ENCODE peak calls at places on chromosomes 2 and 18, in nine cellular contexts. One of them, this sample, is unnamed. For H3K36me3, the result is how much of the 10 kb centered on the place peaks cover.

GRCh38 chr2:101718993-101719571 is 21.6 kb downstream of the MAP4K4 start:
- DNase-seq in breast epithelium: no peak
- DNase-seq in thyroid gland: no peak
- DNase-seq in Peyer's patch: no peak
- DNase-seq in mucosa of descending colon: no peak
- DNase-seq in upper lobe of right lung: no peak
- DNase-seq in pancreas: no peak
- DNase-seq in heart right ventricle: no peak
- DNase-seq in neural progenitor cell: no peak
- DNase-seq in this sample: no peak

GRCh38 chr2:217366996-217367395 is 507.1 kb upstream of the TNP1 start:
- DNase-seq in Peyer's patch: no peak
- DNase-seq in upper lobe of right lung: no peak
- DNase-seq in heart right ventricle: no peak
- DNase-seq in neural progenitor cell: no peak
- DNase-seq in thyroid gland: no peak
- DNase-seq in mucosa of descending colon: no peak
- DNase-seq in pancreas: no peak
- DNase-seq in breast epithelium: no peak
- DNase-seq in this sample: no peak

GRCh38 chr2:232634319-232635150 is 1.1 kb downstream of the EFHD1 start:
- DNase-seq in thyroid gland: peak
- DNase-seq in neural progenitor cell: peak
- DNase-seq in Peyer's patch: no peak
- DNase-seq in breast epithelium: no peak
- DNase-seq in pancreas: peak
- DNase-seq in mucosa of descending colon: no peak
- DNase-seq in upper lobe of right lung: no peak
- DNase-seq in heart right ventricle: peak
- DNase-seq in this sample: peak

GRCh38 chr2:62478093-62478580 is 27.9 kb downstream of the TMEM17 start:
- DNase-seq in upper lobe of right lung: no peak
- DNase-seq in pancreas: no peak
- DNase-seq in heart right ventricle: no peak
- DNase-seq in thyroid gland: peak
- DNase-seq in neural progenitor cell: no peak
- DNase-seq in mucosa of descending colon: no peak
- DNase-seq in Peyer's patch: no peak
- DNase-seq in breast epithelium: no peak
- DNase-seq in this sample: no peak

GRCh38 chr2:120203341-120204021 is 19.7 kb downstream of the TMEM185B start:
- DNase-seq in Peyer's patch: no peak
- DNase-seq in mucosa of descending colon: no peak
- DNase-seq in thyroid gland: peak
- DNase-seq in breast epithelium: no peak
- DNase-seq in neural progenitor cell: no peak
- DNase-seq in upper lobe of right lung: peak
- DNase-seq in heart right ventricle: no peak
- DNase-seq in pancreas: no peak
- DNase-seq in this sample: no peak

GRCh38 chr2:69083126-69083733 is 70.3 kb downstream of the ANTXR1 start:
- DNase-seq in thyroid gland: no peak
- DNase-seq in heart right ventricle: no peak
- DNase-seq in upper lobe of right lung: no peak
- DNase-seq in breast epithelium: no peak
- DNase-seq in mucosa of descending colon: no peak
- DNase-seq in pancreas: no peak
- DNase-seq in Peyer's patch: no peak
- DNase-seq in neural progenitor cell: no peak
- DNase-seq in this sample: no peak

GRCh38 chr2:209473930-209474419 is 50.1 kb downstream of the MAP2 start:
- DNase-seq in neural progenitor cell: no peak
- DNase-seq in thyroid gland: peak
- DNase-seq in heart right ventricle: no peak
- DNase-seq in breast epithelium: no peak
- DNase-seq in mucosa of descending colon: no peak
- DNase-seq in pancreas: no peak
- DNase-seq in Peyer's patch: no peak
- DNase-seq in upper lobe of right lung: no peak
- DNase-seq in this sample: no peak

GRCh38 chr18:24016643-24017042 is 2.1 kb downstream of the TTC39C start:
- DNase-seq in Peyer's patch: no peak
- DNase-seq in neural progenitor cell: no peak
- DNase-seq in breast epithelium: no peak
- DNase-seq in heart right ventricle: no peak
- DNase-seq in pancreas: no peak
- DNase-seq in mucosa of descending colon: no peak
- DNase-seq in upper lobe of right lung: no peak
- DNase-seq in thyroid gland: no peak
- DNase-seq in this sample: no peak

GRCh38 chr2:230312638-230313037 is 14.4 kb upstream of the SP140L start:
- DNase-seq in Peyer's patch: no peak
- DNase-seq in thyroid gland: no peak
- DNase-seq in breast epithelium: no peak
- DNase-seq in heart right ventricle: no peak
- DNase-seq in mucosa of descending colon: no peak
- DNase-seq in neural progenitor cell: peak
- DNase-seq in pancreas: no peak
- DNase-seq in upper lobe of right lung: no peak
- DNase-seq in this sample: no peak

GRCh38 chr18:45650321-45650720 is 35.0 kb downstream of the SLC14A2 start:
- DNase-seq in Peyer's patch: no peak
- DNase-seq in breast epithelium: no peak
- DNase-seq in upper lobe of right lung: no peak
- DNase-seq in pancreas: no peak
- DNase-seq in mucosa of descending colon: no peak
- DNase-seq in heart right ventricle: no peak
- DNase-seq in neural progenitor cell: no peak
- DNase-seq in thyroid gland: no peak
- DNase-seq in this sample: no peak

GRCh38 chr2:27683390-27684071 is 19.8 kb downstream of the SLC4A1AP start:
- DNase-seq in pancreas: peak
- DNase-seq in heart right ventricle: peak
- DNase-seq in breast epithelium: peak
- DNase-seq in thyroid gland: peak
- DNase-seq in upper lobe of right lung: no peak
- DNase-seq in neural progenitor cell: peak
- DNase-seq in mucosa of descending colon: no peak
- DNase-seq in Peyer's patch: peak
- DNase-seq in this sample: peak

GRCh38 chr2:27685577-27685976 is 21.9 kb downstream of the SLC4A1AP start:
- DNase-seq in neural progenitor cell: no peak
- DNase-seq in heart right ventricle: no peak
- DNase-seq in breast epithelium: no peak
- DNase-seq in upper lobe of right lung: no peak
- DNase-seq in mucosa of descending colon: no peak
- DNase-seq in Peyer's patch: no peak
- DNase-seq in pancreas: no peak
- DNase-seq in thyroid gland: no peak
- DNase-seq in this sample: no peak

GRCh38 chr2:27681844-27682243 is 18.2 kb downstream of the SLC4A1AP start:
- DNase-seq in heart right ventricle: no peak
- DNase-seq in pancreas: no peak
- DNase-seq in thyroid gland: no peak
- DNase-seq in upper lobe of right lung: no peak
- DNase-seq in breast epithelium: no peak
- DNase-seq in Peyer's patch: no peak
- DNase-seq in mucosa of descending colon: no peak
- DNase-seq in neural progenitor cell: no peak
- DNase-seq in this sample: no peak

GRCh38 chr2:27680571-27680970 is 16.9 kb downstream of the SLC4A1AP start:
- DNase-seq in Peyer's patch: no peak
- DNase-seq in upper lobe of right lung: no peak
- DNase-seq in breast epithelium: no peak
- DNase-seq in mucosa of descending colon: no peak
- DNase-seq in thyroid gland: no peak
- DNase-seq in pancreas: no peak
- DNase-seq in heart right ventricle: no peak
- DNase-seq in neural progenitor cell: no peak
- DNase-seq in this sample: no peak
- H3K36me3 ChIP-seq in Peyer's patch: under half
- H3K36me3 ChIP-seq in upper lobe of right lung: half or more
- H3K36me3 ChIP-seq in breast epithelium: under half
- H3K36me3 ChIP-seq in mucosa of descending colon: under half
- H3K36me3 ChIP-seq in thyroid gland: under half
- H3K36me3 ChIP-seq in pancreas: under half
- H3K36me3 ChIP-seq in heart right ventricle: half or more
- H3K36me3 ChIP-seq in neural progenitor cell: under half
- H3K36me3 ChIP-seq in this sample: half or more

DNA sequence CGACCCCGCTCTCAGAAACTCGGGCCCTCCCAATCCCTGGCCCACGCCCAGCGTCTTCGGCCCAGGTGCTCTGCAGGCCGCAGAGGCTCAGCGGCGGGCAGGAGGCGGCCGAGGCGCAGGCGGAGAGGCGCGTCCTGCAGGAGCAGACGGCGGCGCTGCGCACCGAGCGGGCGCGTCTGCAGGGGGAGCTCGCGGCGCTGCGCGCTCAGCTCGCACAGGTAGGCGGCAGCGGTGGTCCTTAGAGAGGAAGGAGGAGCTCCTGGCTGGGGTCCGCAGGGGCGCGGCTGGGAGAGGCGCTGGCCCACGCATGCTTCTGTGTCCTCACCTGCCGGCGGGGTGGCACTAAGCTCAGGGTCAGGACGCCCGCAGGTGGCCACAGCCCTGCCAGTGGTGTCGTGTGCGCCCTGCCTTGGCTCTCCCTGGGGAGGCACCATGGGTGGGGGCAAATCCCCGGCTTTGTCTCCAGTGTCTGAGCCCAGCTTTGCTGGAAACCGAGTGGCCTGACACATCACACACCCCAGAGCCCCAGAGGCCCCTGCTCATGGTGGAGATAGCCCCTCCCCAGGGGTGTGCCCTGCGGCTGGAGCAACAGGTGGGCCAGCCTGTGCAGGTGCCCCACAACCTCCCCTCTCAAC is 14.9 kb upstream of the SNED1 start:
- DNase-seq in pancreas: peak
- DNase-seq in upper lobe of right lung: peak
- DNase-seq in thyroid gland: peak
- DNase-seq in neural progenitor cell: peak
- DNase-seq in heart right ventricle: peak
- DNase-seq in breast epithelium: no peak
- DNase-seq in mucosa of descending colon: peak
- DNase-seq in Peyer's patch: no peak
- DNase-seq in this sample: no peak
- TF ChIP-seq CTCF in pancreas: peak
- TF ChIP-seq CTCF in upper lobe of right lung: peak
- TF ChIP-seq CTCF in thyroid gland: peak
- TF ChIP-seq CTCF in neural progenitor cell: peak
- TF ChIP-seq CTCF in heart right ventricle: peak
- TF ChIP-seq CTCF in breast epithelium: no peak
- TF ChIP-seq CTCF in mucosa of descending colon: peak
- TF ChIP-seq CTCF in Peyer's patch: peak
- TF ChIP-seq CTCF in this sample: peak

GRCh38 chr2:3426615-3427014 is 47.1 kb downstream of the TRAPPC12 start:
- DNase-seq in thyroid gland: no peak
- DNase-seq in Peyer's patch: no peak
- DNase-seq in mucosa of descending colon: no peak
- DNase-seq in pancreas: no peak
- DNase-seq in upper lobe of right lung: no peak
- DNase-seq in neural progenitor cell: no peak
- DNase-seq in breast epithelium: no peak
- DNase-seq in heart right ventricle: no peak
- DNase-seq in this sample: no peak

GRCh38 chr2:3422161-3422767 is 42.8 kb downstream of the TRAPPC12 start:
- DNase-seq in heart right ventricle: no peak
- DNase-seq in breast epithelium: no peak
- DNase-seq in neural progenitor cell: no peak
- DNase-seq in Peyer's patch: no peak
- DNase-seq in upper lobe of right lung: no peak
- DNase-seq in mucosa of descending colon: no peak
- DNase-seq in thyroid gland: no peak
- DNase-seq in pancreas: no peak
- DNase-seq in this sample: no peak

GRCh38 chr2:3423492-3424170 is 44.1 kb downstream of the TRAPPC12 start:
- DNase-seq in neural progenitor cell: peak
- DNase-seq in mucosa of descending colon: no peak
- DNase-seq in Peyer's patch: peak
- DNase-seq in upper lobe of right lung: peak
- DNase-seq in pancreas: peak
- DNase-seq in breast epithelium: peak
- DNase-seq in thyroid gland: peak
- DNase-seq in heart right ventricle: peak
- DNase-seq in this sample: peak

GRCh38 chr2:3421541-3421940 is 42.0 kb downstream of the TRAPPC12 start:
- DNase-seq in neural progenitor cell: no peak
- DNase-seq in Peyer's patch: no peak
- DNase-seq in heart right ventricle: no peak
- DNase-seq in mucosa of descending colon: no peak
- DNase-seq in breast epithelium: no peak
- DNase-seq in pancreas: no peak
- DNase-seq in upper lobe of right lung: no peak
- DNase-seq in thyroid gland: no peak
- DNase-seq in this sample: no peak

GRCh38 chr2:3424171-3424795 is 44.8 kb downstream of the TRAPPC12 start:
- DNase-seq in thyroid gland: no peak
- DNase-seq in mucosa of descending colon: no peak
- DNase-seq in pancreas: no peak
- DNase-seq in breast epithelium: no peak
- DNase-seq in Peyer's patch: no peak
- DNase-seq in neural progenitor cell: no peak
- DNase-seq in heart right ventricle: no peak
- DNase-seq in upper lobe of right lung: no peak
- DNase-seq in this sample: no peak
- H3K36me3 ChIP-seq in thyroid gland: under half
- H3K36me3 ChIP-seq in mucosa of descending colon: under half
- H3K36me3 ChIP-seq in pancreas: under half
- H3K36me3 ChIP-seq in breast epithelium: under half
- H3K36me3 ChIP-seq in Peyer's patch: under half
- H3K36me3 ChIP-seq in neural progenitor cell: under half
- H3K36me3 ChIP-seq in heart right ventricle: half or more
- H3K36me3 ChIP-seq in upper lobe of right lung: half or more
- H3K36me3 ChIP-seq in this sample: half or more

GRCh38 chr2:189115126-189115525 is 64.4 kb downstream of the COL5A2 start:
- DNase-seq in breast epithelium: no peak
- DNase-seq in pancreas: no peak
- DNase-seq in mucosa of descending colon: no peak
- DNase-seq in thyroid gland: no peak
- DNase-seq in Peyer's patch: no peak
- DNase-seq in upper lobe of right lung: no peak
- DNase-seq in neural progenitor cell: no peak
- DNase-seq in heart right ventricle: no peak
- DNase-seq in this sample: no peak
- TF ChIP-seq CTCF in breast epithelium: no peak
- TF ChIP-seq CTCF in pancreas: no peak
- TF ChIP-seq CTCF in mucosa of descending colon: no peak
- TF ChIP-seq CTCF in thyroid gland: no peak
- TF ChIP-seq CTCF in Peyer's patch: no peak
- TF ChIP-seq CTCF in upper lobe of right lung: peak
- TF ChIP-seq CTCF in neural progenitor cell: no peak
- TF ChIP-seq CTCF in heart right ventricle: peak
- TF ChIP-seq CTCF in this sample: peak

DNA sequence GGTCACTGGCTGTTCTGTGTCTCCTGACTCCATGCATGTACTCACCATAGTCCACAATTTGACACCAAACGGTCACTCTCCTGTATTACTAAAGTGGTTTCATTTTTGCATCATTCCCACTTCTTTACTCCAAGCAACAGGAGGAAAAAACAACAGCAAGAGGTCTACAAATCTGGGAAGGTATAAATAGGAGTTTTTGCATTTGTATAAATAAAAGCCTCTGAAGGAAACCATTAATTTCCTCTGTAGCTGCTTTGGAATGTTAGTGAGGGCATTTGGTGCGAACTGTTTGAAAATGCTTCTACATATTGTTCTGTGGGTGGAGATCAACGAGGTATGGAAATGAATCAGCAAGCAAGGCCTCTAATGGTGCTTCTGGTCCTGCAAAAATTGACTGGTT is 148.5 kb upstream of the DLX2 start:
- DNase-seq in pancreas: no peak
- DNase-seq in breast epithelium: no peak
- DNase-seq in Peyer's patch: no peak
- DNase-seq in upper lobe of right lung: no peak
- DNase-seq in heart right ventricle: no peak
- DNase-seq in mucosa of descending colon: no peak
- DNase-seq in neural progenitor cell: no peak
- DNase-seq in thyroid gland: no peak
- DNase-seq in this sample: no peak
- H3K36me3 ChIP-seq in pancreas: under half
- H3K36me3 ChIP-seq in breast epithelium: under half
- H3K36me3 ChIP-seq in Peyer's patch: under half
- H3K36me3 ChIP-seq in upper lobe of right lung: under half
- H3K36me3 ChIP-seq in heart right ventricle: under half
- H3K36me3 ChIP-seq in mucosa of descending colon: under half
- H3K36me3 ChIP-seq in neural progenitor cell: under half
- H3K36me3 ChIP-seq in thyroid gland: under half
- H3K36me3 ChIP-seq in this sample: under half

This sample was measured in psoas muscle.